ENCODE peak calls at places on chromosomes 3 and 15, in four cellular contexts. W is WERI-Rb-1, K is endothelial cell, P is fibroblast of mammary gland. D is an unnamed sample.

GRCh38 chr3:11808231-11808630 is 38.5 kb downstream of the TAMM41 start:
- DNase-seq in W (no peak), K (no peak), P (peak), D (no peak)

GRCh38 chr3:27680517-27681246 is 41.4 kb downstream of the EOMES start:
- DNase-seq in W (no peak), K (peak), P (no peak), D (no peak)

GRCh38 chr15:68620721-68621528 is 42.1 kb downstream of the CORO2B start:
- DNase-seq in W (peak), K (no peak), P (peak), D (no peak)

GRCh38 chr15:89155656-89156055 is 65.7 kb downstream of the RLBP1 start:
- DNase-seq in W (no peak), K (no peak), P (no peak), D (no peak)

GRCh38 chr3:185153170-185153733 is 392 bp upstream of the C3orf70 start:
- DNase-seq in W (no peak), K (peak), P (no peak), D (peak)

GRCh38 chr3:66957357-66957756 is 40.8 kb upstream of the KBTBD8 start:
- DNase-seq in W (no peak), K (no peak), P (no peak), D (no peak)

GRCh38 chr3:39183231-39184080 is 8.9 kb downstream of the XIRP1 start:
- DNase-seq in W (peak), K (no peak), P (no peak), D (no peak)

GRCh38 chr3:47443611-47443995 is 32.1 kb downstream of the SCAP start:
- DNase-seq in W (peak), K (no peak), P (no peak), D (no peak)

GRCh38 chr3:80014576-80014975 is 246.8 kb upstream of the ROBO1 start:
- DNase-seq in W (no peak), K (no peak), P (no peak), D (no peak)

GRCh38 chr3:46368569-46368968 is 2.2 kb upstream of the CCR5 start:
- DNase-seq in W (no peak), K (peak), P (peak), D (peak)

GRCh38 chr15:60854858-60855568 is 374.1 kb downstream of the RORA start:
- DNase-seq in W (peak), K (no peak), P (peak), D (peak)

GRCh38 chr3:14913071-14913925 is 34.1 kb upstream of the NR2C2 start:
- DNase-seq in W (no peak), K (no peak), P (no peak), D (no peak)

GRCh38 chr15:92648190-92648875 is 7.2 kb downstream of the FAM174B start:
- DNase-seq in W (no peak), K (no peak), P (no peak), D (no peak)

GRCh38 chr3:13167064-13167743 is 94.0 kb upstream of the IQSEC1 start:
- DNase-seq in W (no peak), K (no peak), P (no peak), D (no peak)

GRCh38 chr15:42194502-42194901 is 13.6 kb downstream of the VPS39 start:
- DNase-seq in W (no peak), K (no peak), P (peak), D (peak)

GRCh38 chr3:176816937-176817336 is 380.3 kb downstream of the TBL1XR1 start:
- DNase-seq in W (no peak), K (no peak), P (no peak), D (no peak)

GRCh38 chr15:76206325-76206976 is 104.8 kb downstream of the ETFA start:
- DNase-seq in W (no peak), K (no peak), P (peak), D (no peak)

GRCh38 chr15:64209680-64210334 is 47.0 kb upstream of the PPIB start:
- DNase-seq in W (no peak), K (no peak), P (peak), D (peak)

GRCh38 chr15:23514492-23514891 is 51.0 kb upstream of the MKRN3 start:
- DNase-seq in W (no peak), K (no peak), P (no peak), D (peak)

GRCh38 chr3:48528754-48529153 is 24.8 kb upstream of the SHISA5 start:
- DNase-seq in W (no peak), K (no peak), P (peak), D (no peak)

GRCh38 chr15:69634860-69635259 is 182.2 kb downstream of the RPLP1 start:
- DNase-seq in W (no peak), K (no peak), P (no peak), D (no peak)

GRCh38 chr3:69326821-69327433 is 59.0 kb downstream of the FRMD4B start:
- DNase-seq in W (no peak), K (no peak), P (peak), D (peak)

GRCh38 chr3:14524920-14525660 is 15.1 kb downstream of the GRIP2 start:
- DNase-seq in W (peak), K (no peak), P (no peak), D (no peak)

GRCh38 chr15:32936283-32936918 is 218.6 kb downstream of the GREM1 start:
- DNase-seq in W (no peak), K (no peak), P (peak), D (no peak)

GRCh38 chr15:83698294-83698693 is 44.4 kb downstream of the ADAMTSL3 start:
- DNase-seq in W (no peak), K (no peak), P (peak), D (no peak)

GRCh38 chr15:51132384-51133139 is 37.9 kb upstream of the TNFAIP8L3 start:
- DNase-seq in W (peak), K (peak), P (peak), D (peak)

GRCh38 chr3:57544181-57545125 is at the start of gene DNAH12:
- DNase-seq in W (peak), K (peak), P (peak), D (peak)

GRCh38 chr3:193816656-193817311 is 223.8 kb downstream of the OPA1 start:
- DNase-seq in W (peak), K (peak), P (peak), D (no peak)

GRCh38 chr3:176430244-176430893 is 766.9 kb downstream of the TBL1XR1 start:
- DNase-seq in W (peak), K (peak), P (peak), D (peak)

GRCh38 chr3:30440880-30441279 is 165.5 kb upstream of the TGFBR2 start:
- DNase-seq in W (no peak), K (no peak), P (peak), D (no peak)

GRCh38 chr3:58585994-58586393 is 8.8 kb upstream of the FAM107A start:
- DNase-seq in W (no peak), K (no peak), P (no peak), D (no peak)
- TF ChIP-seq CTCF in W (no peak), K (no peak), P (no peak), D (no peak)

DNA sequence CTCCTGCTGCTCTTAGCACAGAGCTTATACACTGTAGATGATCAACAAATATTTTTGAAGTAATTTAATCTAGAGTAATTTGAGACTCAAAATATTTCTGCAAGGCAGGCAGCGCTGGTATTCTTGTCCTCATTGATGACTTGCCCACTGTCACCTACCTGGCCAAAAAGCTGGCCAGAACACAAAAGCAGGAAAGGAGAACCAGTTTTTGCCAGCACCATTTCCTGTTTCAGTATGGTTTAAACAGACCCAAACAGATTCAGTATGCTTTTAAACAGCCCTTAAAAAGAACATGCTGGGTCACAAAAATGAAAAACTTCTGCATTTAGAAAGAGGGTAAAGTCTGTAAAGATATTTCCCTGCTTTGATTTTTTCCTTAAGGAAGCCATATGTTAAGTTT is 42.3 kb upstream of the ZNF280D start:
- DNase-seq in W (no peak), K (no peak), P (no peak), D (no peak)
- TF ChIP-seq CTCF in W (no peak), K (no peak), P (no peak), D (no peak)

GRCh38 chr3:119883461-119884160 is 101.7 kb downstream of the NR1I2 start:
- DNase-seq in W (no peak), K (no peak), P (no peak), D (no peak)
- TF ChIP-seq CTCF in W (no peak), K (no peak), P (no peak), D (no peak)

GRCh38 chr3:100966807-100967206 is 26.4 kb downstream of the ABI3BP start:
- DNase-seq in W (no peak), K (no peak), P (peak), D (no peak)

GRCh38 chr3:100969557-100969916 is 23.7 kb downstream of the ABI3BP start:
- DNase-seq in W (no peak), K (no peak), P (peak), D (no peak)

GRCh38 chr3:100963041-100963440 is 30.2 kb downstream of the ABI3BP start:
- DNase-seq in W (no peak), K (no peak), P (no peak), D (no peak)

GRCh38 chr3:100968908-100969556 is 24.2 kb downstream of the ABI3BP start:
- DNase-seq in W (no peak), K (no peak), P (peak), D (no peak)

DNA sequence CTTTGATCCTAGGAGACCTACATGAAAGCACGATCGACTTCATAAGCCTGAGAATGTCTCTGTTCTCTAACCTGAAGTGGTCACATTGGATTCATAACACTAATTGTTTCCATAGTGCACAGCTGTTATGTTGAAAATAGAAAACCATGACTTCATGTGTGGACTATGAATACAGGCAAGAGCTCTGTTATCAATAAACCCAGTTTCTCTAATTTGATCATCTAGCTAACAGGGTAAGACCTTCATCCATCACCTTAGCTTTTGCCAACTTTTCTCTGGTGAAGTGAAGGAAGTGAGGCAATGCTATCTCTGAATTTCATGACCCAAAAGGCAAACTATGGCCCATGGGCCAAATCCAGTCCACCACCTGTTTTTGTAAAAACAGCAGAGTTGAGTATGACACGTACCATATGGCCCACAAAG is 27.2 kb downstream of the ABI3BP start:
- DNase-seq in W (no peak), K (no peak), P (peak), D (no peak)
- TF ChIP-seq CTCF in W (no peak), K (no peak), P (no peak), D (no peak)

GRCh38 chr3:15983693-15984092 is 185.9 kb upstream of the ANKRD28 start:
- DNase-seq in W (no peak), K (no peak), P (no peak), D (no peak)

DNA sequence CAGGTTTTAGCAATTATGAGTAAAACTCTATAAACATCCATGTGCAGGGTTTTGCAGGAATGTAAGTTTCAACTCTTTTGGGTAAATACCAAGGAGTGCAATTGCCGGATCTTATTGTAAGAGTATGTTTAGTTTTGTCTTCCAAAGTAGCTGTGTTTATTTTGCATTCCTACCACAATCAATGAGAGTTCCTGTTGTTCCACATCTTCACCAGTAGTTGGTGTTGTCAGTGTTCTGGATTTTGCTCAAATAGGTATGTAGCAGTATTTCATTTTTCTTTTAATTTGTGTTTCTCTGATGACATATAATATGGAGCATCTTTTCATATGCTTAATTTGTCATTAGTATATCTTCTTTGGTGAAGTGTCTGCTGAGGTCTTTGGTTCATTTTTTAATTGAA is 185.1 kb upstream of the GALNT15 start:
- DNase-seq in W (no peak), K (no peak), P (peak), D (no peak)
- TF ChIP-seq CTCF in W (no peak), K (peak), P (peak), D (no peak)

DNA sequence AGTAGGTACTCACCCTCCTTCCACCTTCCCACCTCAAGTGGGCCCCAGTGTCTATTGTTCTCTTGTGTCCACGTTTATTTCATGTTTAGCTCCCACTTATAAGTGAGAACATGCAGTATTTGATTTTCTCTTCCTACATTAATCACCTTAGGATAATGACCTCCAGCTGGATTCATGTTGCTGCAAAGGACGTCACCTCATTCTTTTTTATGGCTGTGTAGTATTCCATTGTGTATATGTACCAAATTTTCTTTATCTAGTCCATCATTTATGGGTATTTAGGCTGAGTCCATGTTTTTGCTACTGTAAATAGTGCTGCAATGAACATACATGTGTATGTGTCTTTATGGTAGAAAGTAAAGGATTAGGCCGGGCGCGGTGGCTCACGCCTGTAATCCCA is 5.9 kb upstream of the MLF1 start:
- DNase-seq in W (no peak), K (no peak), P (no peak), D (no peak)
- TF ChIP-seq CTCF in W (no peak), K (no peak), P (no peak), D (no peak)

GRCh38 chr3:129486057-129487035 is 42.1 kb upstream of the RHO start:
- DNase-seq in W (no peak), K (no peak), P (peak), D (no peak)

GRCh38 chr3:129481783-129482332 is 41.8 kb downstream of the IFT122 start:
- DNase-seq in W (no peak), K (no peak), P (peak), D (peak)

GRCh38 chr3:129483870-129484269 is 43.8 kb downstream of the IFT122 start:
- DNase-seq in W (no peak), K (no peak), P (no peak), D (no peak)

GRCh38 chr3:129485681-129486056 is 42.8 kb upstream of the RHO start:
- DNase-seq in W (no peak), K (no peak), P (peak), D (no peak)

GRCh38 chr3:129482721-129483120 is 42.7 kb downstream of the IFT122 start:
- DNase-seq in W (peak), K (no peak), P (no peak), D (peak)
- TF ChIP-seq CTCF in W (peak), K (no peak), P (peak), D (no peak)

DNA sequence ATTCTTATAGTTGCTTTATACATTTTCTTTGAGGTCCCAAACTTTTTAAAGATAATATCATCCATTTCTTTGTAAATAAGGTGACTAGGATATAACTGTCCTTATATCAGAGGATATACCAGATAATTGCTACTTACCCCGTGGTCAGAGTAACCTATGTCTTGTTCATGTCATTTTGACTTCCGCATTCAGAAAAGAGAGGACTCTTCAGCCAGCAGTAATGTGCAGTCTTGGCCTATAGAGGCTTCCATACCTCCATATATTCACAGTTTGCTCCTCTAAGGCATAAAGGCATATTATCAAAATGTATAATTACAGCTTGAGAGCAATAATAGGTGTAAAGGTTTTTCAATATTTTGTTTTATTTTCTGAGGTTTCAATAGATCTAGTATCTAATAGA is 38.5 kb downstream of the EPHA6 start:
- DNase-seq in W (no peak), K (no peak), P (no peak), D (no peak)
- TF ChIP-seq CTCF in W (no peak), K (no peak), P (no peak), D (no peak)

D was measured in activated CD8-positive, alpha-beta T cell treated with anti-CD3 and anti-CD28 coated beads for 36 hours.